ENCODE peak calls at places on chromosomes 16 and 17, in seven cellular contexts. One of them, this sample, is unnamed.

GRCh38 chr16:25713785-25714570 is 22.2 kb downstream of the HS3ST4 start:
- DNase-seq in stomach: no peak
- DNase-seq in Panc1: no peak
- DNase-seq in transverse colon: no peak
- DNase-seq in H1: no peak
- DNase-seq in HepG2: no peak
- DNase-seq in sigmoid colon: no peak
- DNase-seq in this sample: no peak

GRCh38 chr16:11233727-11234376 is 22.2 kb downstream of the SOCS1 start:
- DNase-seq in stomach: no peak
- DNase-seq in Panc1: no peak
- DNase-seq in transverse colon: peak; percentile 34
- DNase-seq in H1: peak; percentile 60
- DNase-seq in HepG2: no peak
- DNase-seq in sigmoid colon: no peak
- DNase-seq in this sample: no peak

GRCh38 chr16:21584817-21585216 is 14.6 kb upstream of the METTL9 start:
- DNase-seq in stomach: no peak
- DNase-seq in Panc1: no peak
- DNase-seq in transverse colon: no peak
- DNase-seq in H1: no peak
- DNase-seq in HepG2: no peak
- DNase-seq in sigmoid colon: no peak
- DNase-seq in this sample: no peak

GRCh38 chr17:65485388-65486299 is 75.8 kb downstream of the AXIN2 start:
- DNase-seq in stomach: no peak
- DNase-seq in Panc1: no peak
- DNase-seq in transverse colon: no peak
- DNase-seq in H1: no peak
- DNase-seq in HepG2: no peak
- DNase-seq in sigmoid colon: peak; percentile 53
- DNase-seq in this sample: no peak

GRCh38 chr16:48632137-48632774 is 22.3 kb upstream of the N4BP1 start:
- DNase-seq in stomach: peak; percentile 17
- DNase-seq in Panc1: no peak
- DNase-seq in transverse colon: no peak
- DNase-seq in H1: peak; percentile 17
- DNase-seq in HepG2: peak; percentile 80
- DNase-seq in sigmoid colon: peak; percentile 27
- DNase-seq in this sample: peak; percentile 19

GRCh38 chr17:78769200-78769773 is 12.8 kb downstream of the CYTH1 start:
- DNase-seq in stomach: no peak
- DNase-seq in Panc1: no peak
- DNase-seq in transverse colon: no peak
- DNase-seq in H1: no peak
- DNase-seq in HepG2: no peak
- DNase-seq in sigmoid colon: no peak
- DNase-seq in this sample: no peak

GRCh38 chr16:4313563-4314531 is 2.0 kb upstream of the GLIS2 start:
- DNase-seq in stomach: peak; percentile 72
- DNase-seq in Panc1: no peak
- DNase-seq in transverse colon: peak; percentile 50
- DNase-seq in H1: peak; percentile 86
- DNase-seq in HepG2: peak; percentile 92
- DNase-seq in sigmoid colon: no peak
- DNase-seq in this sample: peak; percentile 82

GRCh38 chr16:10862432-10862831 is 14.6 kb upstream of the CIITA start:
- DNase-seq in stomach: peak; percentile 90
- DNase-seq in Panc1: peak; percentile 17
- DNase-seq in transverse colon: no peak
- DNase-seq in H1: no peak
- DNase-seq in HepG2: no peak
- DNase-seq in sigmoid colon: peak; percentile 78
- DNase-seq in this sample: no peak

GRCh38 chr17:82783498-82783897 is 31.6 kb downstream of the TBCD start:
- DNase-seq in stomach: no peak
- DNase-seq in Panc1: no peak
- DNase-seq in transverse colon: no peak
- DNase-seq in H1: no peak
- DNase-seq in HepG2: no peak
- DNase-seq in sigmoid colon: no peak
- DNase-seq in this sample: no peak

GRCh38 chr17:21425736-21426135 is 49.6 kb downstream of the KCNJ12 start:
- DNase-seq in stomach: no peak
- DNase-seq in Panc1: no peak
- DNase-seq in transverse colon: no peak
- DNase-seq in H1: no peak
- DNase-seq in HepG2: no peak
- DNase-seq in sigmoid colon: no peak
- DNase-seq in this sample: peak; percentile 72

GRCh38 chr17:36221187-36221586 is 10.3 kb downstream of the CCL4L2 start:
- DNase-seq in stomach: no peak
- DNase-seq in Panc1: no peak
- DNase-seq in transverse colon: no peak
- DNase-seq in H1: no peak
- DNase-seq in HepG2: no peak
- DNase-seq in sigmoid colon: no peak
- DNase-seq in this sample: no peak

GRCh38 chr17:17508641-17509591 is 12.7 kb upstream of the RASD1 start:
- DNase-seq in stomach: no peak
- DNase-seq in Panc1: no peak
- DNase-seq in transverse colon: no peak
- DNase-seq in H1: no peak
- DNase-seq in HepG2: no peak
- DNase-seq in sigmoid colon: no peak
- DNase-seq in this sample: no peak

GRCh38 chr16:50371936-50372595 is 3.3 kb upstream of the BRD7 start:
- DNase-seq in stomach: no peak
- DNase-seq in Panc1: no peak
- DNase-seq in transverse colon: no peak
- DNase-seq in H1: no peak
- DNase-seq in HepG2: peak; percentile 61
- DNase-seq in sigmoid colon: no peak
- DNase-seq in this sample: no peak
- TF ChIP-seq CTCF in stomach: no peak
- TF ChIP-seq CTCF in Panc1: peak; percentile 48
- TF ChIP-seq CTCF in transverse colon: no peak
- TF ChIP-seq CTCF in H1: peak; percentile 68
- TF ChIP-seq CTCF in HepG2: peak; percentile 94
- TF ChIP-seq CTCF in sigmoid colon: no peak
- TF ChIP-seq CTCF in this sample: no peak

GRCh38 chr16:14388243-14388642 is 241.8 kb downstream of the PARN start:
- DNase-seq in stomach: no peak
- DNase-seq in Panc1: no peak
- DNase-seq in transverse colon: no peak
- DNase-seq in H1: no peak
- DNase-seq in HepG2: no peak
- DNase-seq in sigmoid colon: no peak
- DNase-seq in this sample: no peak
- H3K4me1 ChIP-seq in stomach: no peaks in the 10 kb centered on the region
- H3K4me1 ChIP-seq in Panc1: no peaks in the 10 kb centered on the region
- H3K4me1 ChIP-seq in transverse colon: no peaks in the 10 kb centered on the region
- H3K4me1 ChIP-seq in H1: no peaks in the 10 kb centered on the region
- H3K4me1 ChIP-seq in HepG2: peaks cover 60% of the 10 kb centered on the region
- H3K4me1 ChIP-seq in sigmoid colon: no peaks in the 10 kb centered on the region
- H3K4me1 ChIP-seq in this sample: no peaks in the 10 kb centered on the region

GRCh38 chr17:34997355-34997862 is 17.1 kb downstream of the LIG3 start:
- DNase-seq in stomach: peak; percentile 88
- DNase-seq in Panc1: no peak
- DNase-seq in transverse colon: peak; percentile 38
- DNase-seq in H1: no peak
- DNase-seq in HepG2: no peak
- DNase-seq in sigmoid colon: peak; percentile 91
- DNase-seq in this sample: no peak
- TF ChIP-seq POLR2AphosphoS5 in stomach: peak; percentile 63
- TF ChIP-seq POLR2AphosphoS5 in Panc1: no peak
- TF ChIP-seq POLR2AphosphoS5 in transverse colon: peak; percentile 32
- TF ChIP-seq POLR2AphosphoS5 in H1: no peak
- TF ChIP-seq POLR2AphosphoS5 in HepG2: no peak
- TF ChIP-seq POLR2AphosphoS5 in sigmoid colon: peak; percentile 75
- TF ChIP-seq POLR2AphosphoS5 in this sample: no peak

DNA sequence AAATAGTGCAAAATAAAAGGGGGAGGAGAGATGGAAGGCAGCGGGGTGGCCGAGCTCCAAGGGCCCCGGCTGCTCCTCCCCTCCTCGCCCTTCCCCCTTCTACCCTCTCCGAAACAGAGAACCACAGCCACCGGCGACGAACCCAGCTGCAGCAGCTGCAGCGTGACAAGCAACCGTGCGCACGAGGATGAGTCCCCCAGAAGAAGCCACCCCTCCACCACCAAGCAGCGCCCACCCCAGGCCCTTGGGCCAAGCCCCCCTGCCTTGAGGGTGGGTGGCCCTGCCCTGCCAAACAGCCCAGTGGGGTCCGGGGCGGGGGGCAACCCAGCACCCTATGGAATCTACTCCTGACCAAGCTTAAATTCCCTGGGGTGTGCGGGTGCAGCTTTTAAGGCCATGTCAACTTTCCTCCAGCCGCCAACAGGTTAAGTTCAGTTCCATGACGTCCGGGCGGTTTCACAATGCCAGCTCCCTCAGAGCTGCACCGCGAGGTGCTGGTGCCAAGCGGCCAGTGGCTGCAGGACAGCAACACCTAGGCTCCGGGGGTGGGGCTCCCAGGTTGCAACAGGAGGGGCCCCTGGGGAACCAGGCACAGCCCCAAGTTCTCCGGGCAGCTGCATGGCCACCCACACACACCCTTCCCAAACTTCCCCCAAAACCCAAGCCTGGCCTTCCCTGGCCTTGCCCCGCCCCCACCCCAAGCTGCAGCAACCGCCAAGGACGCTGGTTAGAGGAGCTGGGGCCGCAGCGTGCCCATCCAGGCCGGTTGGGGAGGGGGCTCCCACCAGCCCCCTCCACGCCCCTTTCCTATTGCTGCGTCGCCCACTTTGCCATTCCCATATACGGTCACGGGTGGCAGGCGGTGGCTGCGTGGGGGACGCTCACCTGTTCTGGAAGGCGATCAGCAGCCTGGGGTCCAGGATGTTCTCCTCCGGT is 2.0 kb downstream of the CBX4 start:
- DNase-seq in stomach: peak; percentile 96
- DNase-seq in Panc1: no peak
- DNase-seq in transverse colon: peak; percentile 91
- DNase-seq in H1: peak; percentile 73
- DNase-seq in HepG2: peak; percentile 88
- DNase-seq in sigmoid colon: peak; percentile 93
- DNase-seq in this sample: no peak
- TF ChIP-seq CTCF in stomach: no peak
- TF ChIP-seq CTCF in Panc1: no peak
- TF ChIP-seq CTCF in transverse colon: no peak
- TF ChIP-seq CTCF in H1: no peak
- TF ChIP-seq CTCF in HepG2: peak; percentile 46
- TF ChIP-seq CTCF in sigmoid colon: no peak
- TF ChIP-seq CTCF in this sample: no peak

GRCh38 chr16:72561-73537 is at the start of gene RHBDF1:
- DNase-seq in stomach: peak; percentile 69
- DNase-seq in Panc1: no peak
- DNase-seq in transverse colon: peak; percentile 73
- DNase-seq in H1: peak; percentile 76
- DNase-seq in HepG2: no peak
- DNase-seq in sigmoid colon: peak; percentile 84
- DNase-seq in this sample: no peak
- H3K4me1 ChIP-seq in stomach: peaks cover 71% of the 10 kb centered on the region
- H3K4me1 ChIP-seq in Panc1: peaks cover 59% of the 10 kb centered on the region
- H3K4me1 ChIP-seq in transverse colon: peaks cover 37% of the 10 kb centered on the region
- H3K4me1 ChIP-seq in H1: peaks cover 9% of the 10 kb centered on the region
- H3K4me1 ChIP-seq in HepG2: peaks cover 84% of the 10 kb centered on the region
- H3K4me1 ChIP-seq in sigmoid colon: peaks cover 73% of the 10 kb centered on the region
- H3K4me1 ChIP-seq in this sample: peaks cover 89% of the 10 kb centered on the region

GRCh38 chr17:7222093-7222971 is 2.6 kb downstream of the ACADVL start:
- DNase-seq in stomach: no peak
- DNase-seq in Panc1: no peak
- DNase-seq in transverse colon: no peak
- DNase-seq in H1: no peak
- DNase-seq in HepG2: no peak
- DNase-seq in sigmoid colon: no peak
- DNase-seq in this sample: no peak
- TF ChIP-seq POLR2AphosphoS5 in stomach: no peak
- TF ChIP-seq POLR2AphosphoS5 in Panc1: peak; percentile 65
- TF ChIP-seq POLR2AphosphoS5 in transverse colon: no peak
- TF ChIP-seq POLR2AphosphoS5 in H1: peak; percentile 40
- TF ChIP-seq POLR2AphosphoS5 in HepG2: peak; percentile 46
- TF ChIP-seq POLR2AphosphoS5 in sigmoid colon: no peak
- TF ChIP-seq POLR2AphosphoS5 in this sample: no peak

GRCh38 chr16:85045641-85046471 is 18.3 kb downstream of the KIAA0513 start:
- DNase-seq in stomach: no peak
- DNase-seq in Panc1: no peak
- DNase-seq in transverse colon: no peak
- DNase-seq in H1: no peak
- DNase-seq in HepG2: no peak
- DNase-seq in sigmoid colon: no peak
- DNase-seq in this sample: no peak

GRCh38 chr16:85048921-85049562 is 21.4 kb downstream of the KIAA0513 start:
- DNase-seq in stomach: no peak
- DNase-seq in Panc1: no peak
- DNase-seq in transverse colon: no peak
- DNase-seq in H1: no peak
- DNase-seq in HepG2: no peak
- DNase-seq in sigmoid colon: no peak
- DNase-seq in this sample: no peak

GRCh38 chr16:85046472-85046916 is 18.9 kb downstream of the KIAA0513 start:
- DNase-seq in stomach: no peak
- DNase-seq in Panc1: no peak
- DNase-seq in transverse colon: no peak
- DNase-seq in H1: no peak
- DNase-seq in HepG2: no peak
- DNase-seq in sigmoid colon: no peak
- DNase-seq in this sample: no peak

GRCh38 chr16:85047867-85048455 is 20.4 kb downstream of the KIAA0513 start:
- DNase-seq in stomach: no peak
- DNase-seq in Panc1: no peak
- DNase-seq in transverse colon: peak; percentile 82
- DNase-seq in H1: no peak
- DNase-seq in HepG2: no peak
- DNase-seq in sigmoid colon: no peak
- DNase-seq in this sample: no peak

DNA sequence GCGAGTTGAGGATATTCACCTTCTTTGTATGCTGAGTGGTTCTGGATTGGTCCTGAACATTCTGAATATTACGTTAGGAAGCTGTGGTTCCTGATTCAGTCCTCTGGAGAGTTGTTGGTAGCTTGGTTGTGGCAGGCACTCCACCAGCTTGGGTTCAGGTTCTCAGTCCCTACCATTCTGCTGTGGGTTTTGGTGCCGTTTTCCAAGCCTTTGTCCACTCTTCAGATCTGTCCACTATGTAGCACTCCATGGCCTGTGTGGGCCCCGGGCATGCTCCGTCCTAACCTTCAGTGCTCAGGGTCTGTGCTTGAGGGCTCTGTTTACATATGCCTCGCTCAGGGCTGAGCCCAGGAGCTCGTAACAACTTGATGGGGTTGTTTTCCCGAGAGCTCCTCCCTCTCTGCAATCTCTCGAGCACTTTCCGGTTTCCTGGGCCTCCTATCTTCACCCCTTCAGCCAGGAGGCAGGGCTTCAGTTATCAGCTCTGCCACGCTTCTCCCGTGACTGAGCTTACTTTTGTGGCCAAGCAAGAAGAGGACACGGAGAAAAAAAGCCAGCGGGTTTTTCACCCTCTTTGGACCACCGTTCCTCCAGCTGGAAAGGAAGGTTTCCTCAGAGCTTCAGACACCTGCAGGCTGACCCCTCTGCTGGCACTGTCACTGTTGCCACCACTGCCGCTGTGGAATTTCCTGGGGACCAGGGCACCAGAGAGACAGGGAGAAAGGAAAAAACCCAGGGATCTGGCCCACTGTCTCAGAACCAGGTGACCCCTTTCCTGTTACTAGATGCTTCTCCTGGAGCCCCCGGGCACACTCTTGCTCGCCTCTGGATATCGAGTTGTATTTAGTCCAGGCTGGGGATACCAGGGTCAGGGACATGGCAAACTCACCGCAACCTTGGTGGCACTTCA is 19.6 kb downstream of the KIAA0513 start:
- DNase-seq in stomach: peak; percentile 76
- DNase-seq in Panc1: no peak
- DNase-seq in transverse colon: peak; percentile 72
- DNase-seq in H1: no peak
- DNase-seq in HepG2: no peak
- DNase-seq in sigmoid colon: no peak
- DNase-seq in this sample: no peak
- TF ChIP-seq CTCF in stomach: no peak
- TF ChIP-seq CTCF in Panc1: no peak
- TF ChIP-seq CTCF in transverse colon: no peak
- TF ChIP-seq CTCF in H1: no peak
- TF ChIP-seq CTCF in HepG2: no peak
- TF ChIP-seq CTCF in sigmoid colon: no peak
- TF ChIP-seq CTCF in this sample: no peak

This sample was measured in vagina.